ENCODE peak calls at places on chromosome 14, in nine cellular contexts. N is stimulated activated naive B cell treated with anti-CD40 and anti-IgM and Interleukin-4, amounts not matched to agents 10 μg/mL and 1 μg/mL and 100 μg/mL, for 72 hours; Q is nephron progenitor cell; H is KBM-7; Y is CD4-positive, CD25-positive, alpha-beta regulatory T cell; A is stimulated activated CD8-positive, alpha-beta memory T cell treated with anti-CD3 and anti-CD28 coated beads, Interleukin-7, amount 100 ng/mL, for 1 hour; K is neural crest cell; S is Daoy; X is endothelial cell. C is an unnamed sample.

GRCh38 chr14:90551070-90551704 is 154.4 kb downstream of the CALM1 start:
- DNase-seq in N (no peak), Q (no peak), H (no peak), Y (no peak), A (no peak), K (no peak), S (no peak), X (no peak), C (no peak)

GRCh38 chr14:75289840-75290388 is 11.3 kb downstream of the FOS start:
- DNase-seq in N (no peak), Q (no peak), H (no peak), Y (no peak), A (no peak), K (no peak), S (no peak), X (no peak), C (no peak)

GRCh38 chr14:89304972-89305703 is 111.9 kb downstream of the FOXN3 start:
- DNase-seq in N (no peak), Q (no peak), H (peak), Y (no peak), A (no peak), K (no peak), S (peak), X (no peak), C (no peak)

GRCh38 chr14:36346052-36346451 is 25.6 kb upstream of the MBIP start:
- DNase-seq in N (no peak), Q (no peak), H (no peak), Y (no peak), A (no peak), K (no peak), S (no peak), X (no peak), C (no peak)

GRCh38 chr14:61553730-61554641 is 141.3 kb upstream of the HIF1A start:
- DNase-seq in N (no peak), Q (no peak), H (no peak), Y (no peak), A (no peak), K (no peak), S (peak), X (no peak), C (no peak)

GRCh38 chr14:96603350-96604255 is 101.4 kb downstream of the PAPOLA start:
- DNase-seq in N (no peak), Q (no peak), H (no peak), Y (no peak), A (no peak), K (no peak), S (no peak), X (no peak), C (no peak)

GRCh38 chr14:77198576-77198975 is 17.0 kb downstream of the TMEM63C start:
- DNase-seq in N (no peak), Q (no peak), H (no peak), Y (no peak), A (no peak), K (no peak), S (no peak), X (peak), C (no peak)

GRCh38 chr14:73472182-73473114 is 14.1 kb upstream of the NUMB start:
- DNase-seq in N (no peak), Q (peak), H (peak), Y (no peak), A (no peak), K (no peak), S (peak), X (no peak), C (no peak)

GRCh38 chr14:67440513-67440912 is 28.5 kb upstream of the PLEK2 start:
- DNase-seq in N (no peak), Q (no peak), H (no peak), Y (no peak), A (no peak), K (no peak), S (no peak), X (no peak), C (no peak)

GRCh38 chr14:90447720-90448497 is 51.1 kb downstream of the CALM1 start:
- DNase-seq in N (no peak), Q (no peak), H (no peak), Y (no peak), A (no peak), K (no peak), S (no peak), X (no peak), C (no peak)

GRCh38 chr14:21771671-21772070 is 98.1 kb upstream of the OR4E1 start:
- DNase-seq in N (no peak), Q (no peak), H (no peak), Y (no peak), A (no peak), K (no peak), S (no peak), X (no peak), C (peak)

GRCh38 chr14:32230695-32231280 is 27.7 kb upstream of the RNU6-8 start:
- DNase-seq in N (no peak), Q (no peak), H (no peak), Y (no peak), A (no peak), K (no peak), S (peak), X (no peak), C (no peak)

GRCh38 chr14:63833728-63834127 is 19.1 kb upstream of the SYNE2 start:
- DNase-seq in N (no peak), Q (no peak), H (no peak), Y (no peak), A (no peak), K (no peak), S (no peak), X (no peak), C (no peak)

GRCh38 chr14:102770147-102770909 is 6.9 kb upstream of the TRAF3 start:
- DNase-seq in N (no peak), Q (no peak), H (no peak), Y (no peak), A (no peak), K (no peak), S (no peak), X (no peak), C (no peak)

GRCh38 chr14:70714055-70714550 is 72.4 kb downstream of the TTC9 start:
- DNase-seq in N (no peak), Q (peak), H (peak), Y (peak), A (peak), K (peak), S (peak), X (peak), C (no peak)

GRCh38 chr14:68283378-68284123 is 464.0 kb downstream of the RAD51B start:
- DNase-seq in N (peak), Q (peak), H (no peak), Y (peak), A (peak), K (no peak), S (no peak), X (no peak), C (no peak)

GRCh38 chr14:90274808-90275454 is 18.6 kb downstream of the PSMC1 start:
- DNase-seq in N (no peak), Q (no peak), H (no peak), Y (no peak), A (no peak), K (no peak), S (peak), X (no peak), C (peak)

GRCh38 chr14:106883218-106883692 is 1356.9 kb downstream of the TMEM121 start:
- DNase-seq in N (peak), Q (peak), H (peak), Y (no peak), A (no peak), K (no peak), S (peak), X (no peak), C (no peak)

GRCh38 chr14:96805906-96806305 is 8.7 kb downstream of the VRK1 start:
- DNase-seq in N (no peak), Q (no peak), H (no peak), Y (no peak), A (no peak), K (no peak), S (no peak), X (no peak), C (no peak)

GRCh38 chr14:36091096-36091495 is 85.4 kb downstream of the PTCSC3 start:
- DNase-seq in N (no peak), Q (no peak), H (no peak), Y (no peak), A (no peak), K (no peak), S (peak), X (no peak), C (peak)

GRCh38 chr14:63563370-63564026 is 20.3 kb upstream of the PPP2R5E start:
- DNase-seq in N (no peak), Q (no peak), H (no peak), Y (no peak), A (no peak), K (no peak), S (peak), X (no peak), C (no peak)

GRCh38 chr14:35229084-35229483 is 63.1 kb upstream of the PSMA6 start:
- DNase-seq in N (no peak), Q (no peak), H (no peak), Y (no peak), A (no peak), K (no peak), S (no peak), X (no peak), C (no peak)

GRCh38 chr14:50095895-50096294 is 20.5 kb downstream of the VCPKMT start:
- DNase-seq in N (no peak), Q (no peak), H (no peak), Y (no peak), A (no peak), K (no peak), S (no peak), X (no peak), C (no peak)

GRCh38 chr14:67766035-67766680 is 50.2 kb downstream of the ZFYVE26 start:
- DNase-seq in N (no peak), Q (no peak), H (peak), Y (no peak), A (no peak), K (no peak), S (no peak), X (no peak), C (no peak)

GRCh38 chr14:100144996-100145646 is 14.3 kb downstream of the DEGS2 start:
- DNase-seq in N (no peak), Q (no peak), H (no peak), Y (no peak), A (no peak), K (no peak), S (no peak), X (no peak), C (no peak)

GRCh38 chr14:21095430-21096205 is 2.8 kb downstream of the ZNF219 start:
- DNase-seq in N (no peak), Q (peak), H (no peak), Y (no peak), A (no peak), K (no peak), S (peak), X (no peak), C (no peak)

GRCh38 chr14:87869619-87870583 is 123.1 kb downstream of the GALC start:
- DNase-seq in N (no peak), Q (no peak), H (no peak), Y (no peak), A (no peak), K (no peak), S (peak), X (no peak), C (peak)

GRCh38 chr14:69249603-69250002 is 10.4 kb upstream of the GALNT16 start:
- DNase-seq in N (no peak), Q (no peak), H (no peak), Y (no peak), A (no peak), K (no peak), S (no peak), X (no peak), C (no peak)

GRCh38 chr14:60327447-60328331 is 78.7 kb downstream of the PPM1A start:
- DNase-seq in N (peak), Q (peak), H (no peak), Y (no peak), A (no peak), K (no peak), S (peak), X (peak), C (no peak)

GRCh38 chr14:22888662-22889061 is 5.6 kb downstream of the REM2 start:
- DNase-seq in N (no peak), Q (no peak), H (no peak), Y (no peak), A (no peak), K (no peak), S (no peak), X (no peak), C (no peak)

GRCh38 chr14:78946949-78947348 is 776.8 kb downstream of the NRXN3 start:
- DNase-seq in N (no peak), Q (no peak), H (no peak), Y (no peak), A (no peak), K (no peak), S (no peak), X (no peak), C (no peak)

GRCh38 chr14:43413094-43413493 is 1094.0 kb downstream of the FSCB start:
- DNase-seq in N (no peak), Q (no peak), H (no peak), Y (no peak), A (no peak), K (no peak), S (no peak), X (no peak), C (no peak)

GRCh38 chr14:100592461-100592871 is 5.2 kb upstream of the BEGAIN start:
- DNase-seq in N (no peak), Q (no peak), H (no peak), Y (no peak), A (no peak), K (no peak), S (no peak), X (no peak), C (no peak)

GRCh38 chr14:62101650-62102355 is 339.6 kb downstream of the SNAPC1 start:
- DNase-seq in N (no peak), Q (no peak), H (no peak), Y (no peak), A (no peak), K (no peak), S (no peak), X (no peak), C (no peak)